ENCODE peak calls at places on chromosomes 2 and 18, in nine cellular contexts. S, J, O, F, U, H, V, K and M are unnamed samples.

GRCh38 chr2:45406626-45407025 is 204.4 kb downstream of the SRBD1 start:
- DNase-seq in S (no peak), K (no peak), J (no peak), F (no peak), H (no peak), U (peak), O (peak), V (no peak), M (no peak)

GRCh38 chr2:233107906-233108305 is 47.8 kb downstream of the INPP5D start:
- DNase-seq in K (no peak), J (no peak), F (no peak), O (no peak), U (no peak), V (no peak), H (no peak), S (no peak), M (peak)

GRCh38 chr2:10425656-10426055 is 22.5 kb downstream of the ODC1 start:
- DNase-seq in O (no peak), V (peak), H (no peak), F (no peak), K (no peak), S (no peak), J (no peak), U (no peak), M (peak)

GRCh38 chr2:16862474-16862873 is 196.8 kb upstream of the CYRIA start:
- DNase-seq in O (no peak), J (no peak), F (no peak), S (no peak), K (no peak), V (no peak), U (no peak), H (no peak), M (no peak)

GRCh38 chr2:74675090-74675489 is 21.0 kb downstream of the SEMA4F start:
- DNase-seq in K (no peak), S (no peak), H (no peak), J (no peak), U (no peak), V (no peak), O (no peak), F (no peak), M (no peak)

GRCh38 chr2:150410809-150411208 is 76.7 kb downstream of the RND3 start:
- DNase-seq in H (no peak), S (no peak), U (no peak), J (no peak), V (no peak), F (no peak), O (peak), K (no peak), M (no peak)

GRCh38 chr18:13309031-13309430 is 90.5 kb downstream of the LDLRAD4 start:
- DNase-seq in J (no peak), U (no peak), F (no peak), V (no peak), O (no peak), S (no peak), K (no peak), H (no peak), M (no peak)

GRCh38 chr2:43241558-43241957 is 15.2 kb upstream of the ZFP36L2 start:
- DNase-seq in H (no peak), O (no peak), F (no peak), U (no peak), J (no peak), K (no peak), V (no peak), S (no peak), M (no peak)

GRCh38 chr18:58806826-58807714 is 57.6 kb upstream of the ZNF532 start:
- DNase-seq in V (no peak), J (no peak), U (no peak), H (no peak), K (peak), O (no peak), F (no peak), S (no peak), M (no peak)

GRCh38 chr18:58802959-58803358 is 61.7 kb upstream of the ZNF532 start:
- DNase-seq in H (no peak), K (no peak), U (no peak), J (no peak), F (no peak), S (no peak), O (no peak), V (no peak), M (no peak)

GRCh38 chr18:58800582-58800981 is 64.1 kb upstream of the ZNF532 start:
- DNase-seq in U (no peak), K (peak), J (peak), S (no peak), F (no peak), H (no peak), V (no peak), O (no peak), M (no peak)

GRCh38 chr18:58805482-58806187 is 59.0 kb upstream of the ZNF532 start:
- DNase-seq in K (no peak), H (no peak), O (no peak), V (no peak), J (no peak), U (no peak), F (no peak), S (no peak), M (no peak)

GRCh38 chr18:58803978-58804377 is 60.7 kb upstream of the ZNF532 start:
- DNase-seq in O (no peak), J (no peak), U (no peak), V (no peak), K (no peak), S (no peak), F (no peak), H (no peak), M (no peak)
- TF ChIP-seq CTCF in O (no peak), J (no peak), U (no peak), V (no peak), K (no peak), S (no peak), F (no peak), H (no peak), M (peak)

GRCh38 chr2:142952018-142952417 is 74.6 kb downstream of the KYNU start:
- DNase-seq in F (no peak), S (no peak), H (no peak), V (no peak), K (no peak), U (no peak), O (no peak), J (no peak), M (no peak)
- TF ChIP-seq CTCF in F (no peak), S (no peak), H (no peak), V (no peak), K (no peak), U (no peak), O (no peak), J (no peak), M (no peak)

GRCh38 chr2:174577967-174578589 is 19.5 kb downstream of the WIPF1 start:
- DNase-seq in J (no peak), S (no peak), V (no peak), F (no peak), K (peak), H (peak), O (peak), U (peak), M (no peak)
- TF ChIP-seq CTCF in J (peak), S (peak), V (peak), F (peak), K (peak), H (peak), O (peak), U (peak), M (peak)

GRCh38 chr2:64217198-64217869 is 73.1 kb upstream of the PELI1 start:
- DNase-seq in V (no peak), O (no peak), F (no peak), S (no peak), H (no peak), J (no peak), U (no peak), K (no peak), M (no peak)
- TF ChIP-seq CTCF in V (no peak), O (peak), F (no peak), S (no peak), H (no peak), J (no peak), U (no peak), K (no peak), M (no peak)

GRCh38 chr2:100986157-100986556 is 15.9 kb upstream of the RPL31 start:
- DNase-seq in O (no peak), V (no peak), K (no peak), J (no peak), H (no peak), U (no peak), S (no peak), F (no peak), M (no peak)
- TF ChIP-seq CTCF in O (no peak), V (no peak), K (no peak), J (no peak), H (no peak), U (no peak), S (no peak), F (no peak), M (no peak)

GRCh38 chr2:61853086-61853847 is 593 bp downstream of the FAM161A start:
- DNase-seq in S (no peak), J (no peak), H (no peak), O (peak), K (peak), F (no peak), U (peak), V (no peak), M (no peak)
- TF ChIP-seq CTCF in S (no peak), J (no peak), H (no peak), O (no peak), K (no peak), F (no peak), U (no peak), V (peak), M (peak)